ENCODE peak calls at places on chromosomes 13 and 19, in five cellular contexts. C is nephron progenitor cell, R is Peyer's patch, N is breast epithelium, G is activated B cell treated with CpG ODN at 0.5 μM for 24 hours. Y is an unnamed sample.
A peak's percentile ranks its signal among the peaks of the same experiment; 100 is the strongest.

GRCh38 chr19:6519289-6519688 is 11.5 kb upstream of the TNFSF9 start:
- DNase-seq in C (no peak), R (no peak), N (no peak), G (no peak), Y (no peak)

GRCh38 chr19:11196406-11197287 is 698 bp downstream of the KANK2 start:
- DNase-seq in C (peak; percentile 55), R (no peak), N (no peak), G (no peak), Y (no peak)

GRCh38 chr19:3679581-3679980 is 20.7 kb downstream of the PIP5K1C start:
- DNase-seq in C (no peak), R (no peak), N (no peak), G (no peak), Y (no peak)

GRCh38 chr13:40515702-40516101 is 150.7 kb downstream of the FOXO1 start:
- DNase-seq in C (no peak), R (no peak), N (no peak), G (no peak), Y (no peak)

GRCh38 chr13:42653694-42654093 is 79.7 kb downstream of the TNFSF11 start:
- DNase-seq in C (no peak), R (no peak), N (no peak), G (no peak), Y (no peak)

GRCh38 chr13:88761145-88761544 is 1090.0 kb downstream of the SLITRK5 start:
- DNase-seq in C (no peak), R (no peak), N (no peak), G (no peak), Y (no peak)

GRCh38 chr13:37797606-37798005 is 72.0 kb downstream of the TRPC4 start:
- DNase-seq in C (no peak), R (no peak), N (no peak), G (no peak), Y (no peak)

GRCh38 chr13:109272595-109273325 is 513.6 kb downstream of the IRS2 start:
- DNase-seq in C (no peak), R (no peak), N (no peak), G (no peak), Y (no peak)

GRCh38 chr13:44068737-44069136 is 189.0 kb downstream of the LACC1 start:
- DNase-seq in C (no peak), R (no peak), N (no peak), G (no peak), Y (no peak)

GRCh38 chr13:48950507-48950886 is 25.2 kb upstream of the FNDC3A start:
- DNase-seq in C (no peak), R (no peak), N (no peak), G (no peak), Y (no peak)

GRCh38 chr19:442085-442484 is 18.7 kb downstream of the SHC2 start:
- DNase-seq in C (no peak), R (no peak), N (no peak), G (no peak), Y (no peak)

GRCh38 chr13:109146912-109147624 is 517.7 kb downstream of the MYO16 start:
- DNase-seq in C (no peak), R (no peak), N (no peak), G (no peak), Y (no peak)

GRCh38 chr13:40452741-40453665 is 213.4 kb downstream of the FOXO1 start:
- DNase-seq in C (no peak), R (no peak), N (no peak), G (no peak), Y (no peak)

GRCh38 chr19:40217027-40217810 is 965 bp downstream of the TTC9B start:
- DNase-seq in C (peak; percentile 37), R (peak; percentile 79), N (no peak), G (no peak), Y (no peak)

GRCh38 chr19:16258440-16258903 is 60.8 kb downstream of the AP1M1 start:
- DNase-seq in C (no peak), R (peak; percentile 76), N (no peak), G (no peak), Y (peak; percentile 57)

DNA sequence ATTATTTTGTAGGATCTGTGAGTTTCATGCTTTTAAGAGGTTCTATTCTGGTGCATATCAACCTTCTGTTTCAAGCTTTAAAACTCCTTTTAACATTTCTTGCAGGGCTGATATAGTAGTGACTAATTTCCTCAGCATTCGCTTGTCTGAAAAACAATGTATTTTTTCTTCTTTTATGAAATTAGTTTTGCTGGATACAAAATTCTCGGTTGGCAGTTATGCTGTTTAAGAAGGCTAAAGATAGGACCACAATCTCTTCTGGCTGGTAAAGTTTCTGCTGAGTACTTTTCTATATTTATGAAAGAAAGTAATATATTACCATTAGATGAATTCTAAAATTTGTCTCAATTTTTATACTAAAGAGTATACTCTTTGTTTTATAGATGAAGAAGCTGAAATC is 487.8 kb upstream of the SPRY2 start:
- DNase-seq in C (no peak), R (no peak), N (no peak), G (no peak), Y (no peak)
- TF ChIP-seq CTCF in C (no peak), R (no peak), N (no peak), G (no peak), Y (no peak)

DNA sequence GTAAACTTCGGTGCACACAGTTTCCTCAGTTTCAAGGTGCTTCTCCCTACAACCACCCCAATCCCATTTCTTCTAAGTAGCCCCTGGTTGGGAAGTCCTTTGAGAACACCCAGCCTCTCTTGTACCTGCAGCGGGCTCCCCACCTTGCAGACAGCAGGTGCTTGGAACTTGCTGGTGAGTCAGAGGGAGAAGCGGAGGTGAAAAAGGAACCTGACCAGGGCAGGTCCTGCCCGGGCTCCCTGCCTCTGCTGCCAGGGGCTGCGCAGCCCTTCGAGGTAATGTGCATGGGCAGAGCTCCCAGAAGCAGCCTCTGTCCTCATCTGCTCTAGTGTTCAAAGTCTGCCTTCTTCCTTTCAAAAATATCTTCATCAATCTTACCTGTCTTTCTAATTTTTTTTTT is 274.0 kb upstream of the SOX1 start:
- DNase-seq in C (no peak), R (no peak), N (no peak), G (no peak), Y (no peak)
- TF ChIP-seq CTCF in C (no peak), R (no peak), N (no peak), G (no peak), Y (no peak)

DNA sequence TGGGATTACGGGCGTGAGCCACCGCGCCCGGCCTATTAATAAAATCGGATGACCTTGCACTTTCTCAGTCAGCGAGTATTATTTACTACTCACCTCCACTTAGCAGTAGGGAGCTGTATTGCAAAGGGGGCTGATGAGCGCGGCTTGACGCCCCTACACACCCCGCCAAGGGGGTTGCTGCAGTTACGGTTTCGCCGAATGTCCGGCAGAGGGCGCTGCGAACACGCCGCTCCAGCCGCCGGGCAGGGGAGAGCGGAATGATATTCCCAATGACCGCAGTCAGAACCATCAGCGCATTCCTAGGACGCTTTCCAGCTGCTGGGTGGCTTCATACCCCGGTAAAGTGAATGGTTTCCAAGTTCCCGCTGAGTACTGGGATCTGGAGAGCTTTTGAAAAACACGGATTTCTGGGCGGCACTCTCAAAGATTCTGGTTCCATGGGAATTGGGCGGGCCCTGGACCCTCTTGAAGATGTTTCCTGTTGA is 30.0 kb upstream of the TPT1 start:
- DNase-seq in C (peak; percentile 82), R (peak; percentile 79), N (peak; percentile 71), G (peak; percentile 48), Y (no peak)
- TF ChIP-seq CTCF in C (peak; percentile 94), R (peak; percentile 85), N (peak; percentile 87), G (peak; percentile 97), Y (peak; percentile 99)

GRCh38 chr19:35988824-35989223 is 6.2 kb upstream of the SDHAF1 start:
- DNase-seq in C (no peak), R (no peak), N (no peak), G (no peak), Y (no peak)

GRCh38 chr19:35986664-35987570 is 8.1 kb upstream of the SDHAF1 start:
- DNase-seq in C (peak; percentile 60), R (peak; percentile 72), N (no peak), G (peak; percentile 46), Y (no peak)

GRCh38 chr19:35990771-35991730 is 3.9 kb upstream of the SDHAF1 start:
- DNase-seq in C (no peak), R (no peak), N (no peak), G (no peak), Y (no peak)

GRCh38 chr19:35986111-35986510 is 8.9 kb upstream of the SDHAF1 start:
- DNase-seq in C (no peak), R (no peak), N (no peak), G (no peak), Y (no peak)

DNA sequence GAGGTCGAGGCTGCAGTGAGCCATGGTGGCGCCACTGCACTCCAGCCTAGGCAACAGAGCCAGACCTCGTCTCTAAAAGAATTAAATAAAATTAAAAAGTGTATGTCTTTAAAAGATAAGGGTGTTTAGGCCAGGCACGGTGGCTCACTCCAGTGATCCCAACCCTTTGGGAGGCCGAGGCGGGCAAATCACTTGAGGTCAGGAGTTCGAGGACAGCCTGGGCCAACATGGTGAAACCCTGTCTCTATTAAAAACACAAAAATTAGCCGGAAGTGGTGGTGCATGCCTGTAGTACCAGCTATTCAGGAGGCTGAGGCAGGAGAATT is 7.5 kb upstream of the SDHAF1 start:
- DNase-seq in C (no peak), R (no peak), N (no peak), G (no peak), Y (no peak)
- TF ChIP-seq CTCF in C (no peak), R (no peak), N (no peak), G (no peak), Y (no peak)

DNA sequence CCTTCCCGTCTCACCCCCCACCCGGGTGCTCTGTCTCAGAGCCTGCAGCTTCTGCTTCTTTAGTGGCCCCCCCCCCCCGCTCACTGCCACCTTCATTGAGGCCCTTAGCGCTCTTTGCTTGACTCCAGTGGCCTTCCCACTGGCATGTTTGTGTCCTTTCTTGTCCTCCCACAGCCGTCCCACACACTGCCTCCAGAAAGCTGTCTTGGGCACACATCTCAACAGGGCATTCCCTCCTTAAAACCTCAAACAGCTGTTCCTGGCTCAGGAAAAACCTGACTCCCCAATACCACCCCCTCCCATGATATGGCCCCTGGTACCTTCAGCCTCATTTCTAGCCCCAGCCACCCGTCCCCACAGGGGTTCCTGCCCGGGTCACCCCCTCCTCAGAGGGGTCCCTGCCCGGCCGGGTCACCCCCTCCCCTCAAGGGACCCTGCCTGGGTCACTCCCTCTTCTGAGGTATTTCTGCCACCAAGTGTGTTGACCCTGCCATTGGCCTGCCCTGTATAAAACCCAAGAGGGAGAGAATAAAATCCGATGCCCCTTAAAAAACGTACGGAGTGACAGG is 8.9 kb downstream of the B3GLCT start:
- DNase-seq in C (no peak), R (no peak), N (no peak), G (no peak), Y (no peak)
- TF ChIP-seq CTCF in C (no peak), R (no peak), N (no peak), G (no peak), Y (no peak)

GRCh38 chr19:45955905-45956608 is 17.6 kb downstream of the NOVA2 start:
- DNase-seq in C (no peak), R (no peak), N (no peak), G (no peak), Y (no peak)
- TF ChIP-seq CTCF in C (no peak), R (no peak), N (no peak), G (no peak), Y (no peak)

GRCh38 chr19:38596057-38596981 is 21.4 kb downstream of the MAP4K1 start:
- DNase-seq in C (peak; percentile 95), R (peak; percentile 57), N (no peak), G (no peak), Y (no peak)
- TF ChIP-seq CTCF in C (no peak), R (no peak), N (no peak), G (no peak), Y (no peak)

DNA sequence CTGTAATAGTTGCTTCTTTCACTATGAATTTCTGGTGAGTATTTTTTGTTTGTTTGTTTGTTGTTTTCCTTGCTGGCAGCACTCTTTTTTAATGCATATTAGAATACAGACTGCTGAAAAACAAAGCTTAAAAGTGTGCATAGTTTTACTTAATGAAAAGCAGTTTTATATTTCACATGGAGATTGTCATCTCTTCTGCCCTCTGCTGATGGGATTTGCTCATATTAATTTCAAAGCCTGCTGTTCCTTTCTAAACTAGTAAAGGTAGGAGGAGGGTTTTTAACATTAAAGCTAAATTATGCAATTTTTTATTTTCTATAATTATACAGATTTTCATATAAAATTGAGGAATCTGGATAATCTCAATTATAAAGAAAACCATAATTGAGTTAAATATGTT is 692.6 kb upstream of the SLITRK1 start:
- DNase-seq in C (no peak), R (no peak), N (no peak), G (no peak), Y (no peak)
- TF ChIP-seq CTCF in C (no peak), R (no peak), N (no peak), G (no peak), Y (no peak)